ENCODE peak calls at places on chromosomes 16 and 17, in four cellular contexts. U is WTC11, S is HepG2, M is K562. T is an unnamed sample.

GRCh38 chr17:29089601-29090044 is 46.7 kb downstream of the PIPOX start:
- DNase-seq in U (no peak), S (no peak), M (no peak), T (no peak)

GRCh38 chr16:50665128-50665878 is 15.8 kb downstream of the SNX20 start:
- DNase-seq in U (peak), S (peak), M (peak), T (peak)

GRCh38 chr16:86517652-86518258 is 7.4 kb downstream of the FOXF1 start:
- DNase-seq in U (peak), S (peak), M (peak), T (peak)

GRCh38 chr16:74666010-74666421 is 661 bp downstream of the RFWD3 start:
- DNase-seq in U (no peak), S (no peak), M (no peak), T (no peak)

GRCh38 chr16:72739577-72739976 is 308.4 kb downstream of the ZFHX3 start:
- DNase-seq in U (no peak), S (peak), M (no peak), T (no peak)

GRCh38 chr17:76497979-76498885 is 3.0 kb downstream of the RHBDF2 start:
- DNase-seq in U (peak), S (peak), M (no peak), T (peak)

GRCh38 chr16:73068546-73069401 is 20.8 kb upstream of the ZFHX3 start:
- DNase-seq in U (no peak), S (peak), M (no peak), T (no peak)

GRCh38 chr17:68459030-68459376 is 1.7 kb upstream of the WIPI1 start:
- DNase-seq in U (no peak), S (no peak), M (no peak), T (no peak)

GRCh38 chr16:58201163-58201562 is 3.3 kb upstream of the CSNK2A2 start:
- DNase-seq in U (peak), S (no peak), M (no peak), T (no peak)

GRCh38 chr17:17555151-17555550 is 36.4 kb downstream of the PEMT start:
- DNase-seq in U (no peak), S (no peak), M (no peak), T (no peak)
- TF ChIP-seq HMGXB4 in U (no peak), S (no peak), M (no peak), T (no peak)

DNA sequence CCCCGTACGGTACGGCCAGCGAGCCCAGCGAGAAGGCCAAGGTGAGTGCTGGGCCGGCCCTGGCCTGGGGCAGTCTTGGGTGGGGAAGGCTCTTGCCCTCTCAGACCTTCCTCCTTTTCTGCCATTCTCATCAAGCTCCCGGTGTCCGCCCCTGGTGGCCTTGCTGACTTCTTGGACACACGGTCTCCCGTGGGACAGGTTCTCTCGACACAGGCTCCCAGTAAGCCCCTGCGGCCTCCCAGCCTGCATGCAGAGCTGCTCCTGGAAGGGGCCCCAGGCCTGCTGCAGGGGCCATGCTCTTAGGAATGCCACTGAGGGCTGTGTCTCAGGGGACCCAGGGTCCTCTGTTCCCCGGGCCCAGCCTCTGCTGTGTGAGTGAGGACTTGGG is 17.6 kb downstream of the PRSS27 start:
- DNase-seq in U (no peak), S (no peak), M (no peak), T (no peak)
- TF ChIP-seq HMGXB4 in U (no peak), S (no peak), M (no peak), T (no peak)

DNA sequence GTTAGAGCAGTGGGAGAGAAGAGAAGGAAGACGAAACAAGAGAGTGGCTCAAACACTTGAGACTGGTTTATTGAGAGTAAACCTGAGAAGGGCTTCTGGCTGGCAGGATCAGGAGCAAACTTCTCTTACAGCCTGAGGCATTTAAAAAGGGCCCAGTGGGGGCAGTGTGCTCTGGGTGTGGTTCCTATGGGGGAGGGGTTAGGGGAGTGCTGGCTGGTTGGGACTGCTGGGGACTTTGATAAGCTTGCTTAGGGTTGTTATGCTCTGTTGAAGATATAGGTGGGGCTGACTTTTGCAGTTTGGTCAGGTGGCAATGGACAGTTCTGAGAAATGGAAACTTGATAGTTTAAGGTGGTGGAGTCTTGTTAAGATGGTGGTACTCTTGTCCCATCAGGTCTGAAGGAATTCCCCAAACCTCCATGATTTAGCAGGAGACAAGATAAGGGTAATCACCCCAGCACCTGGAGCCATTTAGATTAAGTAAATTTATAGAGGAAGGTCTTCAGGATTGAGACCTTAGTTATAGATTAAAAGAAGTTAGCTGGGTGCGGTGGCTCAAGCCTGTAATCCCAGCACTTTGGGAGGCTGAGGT is 79.3 kb downstream of the EMP2 start:
- DNase-seq in U (no peak), S (peak), M (peak), T (no peak)
- TF ChIP-seq HMGXB4 in U (no peak), S (no peak), M (no peak), T (no peak)

DNA sequence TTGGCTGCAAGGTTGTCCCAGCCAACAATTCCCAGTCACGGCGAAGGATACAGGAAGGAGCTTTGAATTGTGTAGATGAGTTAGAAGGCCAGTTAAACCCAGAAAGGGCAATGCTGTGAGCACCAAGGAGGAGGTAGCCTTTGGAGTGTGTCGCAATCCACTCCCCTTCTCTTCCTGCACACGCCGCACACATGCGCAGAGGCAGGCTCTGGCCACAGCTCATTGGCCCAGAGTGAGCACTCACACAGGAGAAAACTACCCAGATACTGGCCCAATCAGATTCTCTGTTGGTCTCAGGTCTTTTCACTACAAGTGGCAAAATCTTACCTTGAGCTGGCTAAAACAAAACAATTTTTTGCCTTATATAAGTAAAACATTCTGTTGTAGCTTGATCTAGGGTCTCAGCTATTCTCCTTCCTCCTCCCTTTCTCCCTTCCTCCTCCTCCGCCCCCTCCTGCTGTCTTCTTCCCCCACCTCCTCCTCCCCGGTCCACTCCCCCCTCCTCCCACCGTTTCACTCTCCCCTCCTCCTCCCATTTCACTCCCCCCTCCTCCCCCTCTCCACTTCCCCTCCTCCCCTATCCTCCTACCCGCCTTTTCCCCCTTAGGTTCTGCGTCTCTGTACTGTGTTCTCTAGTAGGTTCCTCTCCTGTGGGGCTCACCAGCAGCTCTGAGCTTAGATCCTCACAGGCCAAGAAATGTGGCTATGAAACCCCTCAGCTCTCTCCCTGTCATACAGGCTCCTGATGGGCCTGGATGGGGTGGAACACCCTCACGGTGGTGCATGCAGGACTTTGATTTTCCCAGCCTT is 344.9 kb downstream of the CPPED1 start:
- DNase-seq in U (no peak), S (no peak), M (peak), T (no peak)
- TF ChIP-seq HMGXB4 in U (no peak), S (no peak), M (no peak), T (no peak)

GRCh38 chr16:27819356-27819755 is 244.2 kb downstream of the GSG1L start:
- DNase-seq in U (no peak), S (no peak), M (no peak), T (no peak)

GRCh38 chr16:27819881-27820610 is 243.5 kb downstream of the GSG1L start:
- DNase-seq in U (no peak), S (no peak), M (no peak), T (no peak)

GRCh38 chr16:27816561-27816960 is 247.0 kb downstream of the GSG1L start:
- DNase-seq in U (peak), S (no peak), M (no peak), T (no peak)

GRCh38 chr16:27817038-27817437 is 246.5 kb downstream of the GSG1L start:
- DNase-seq in U (no peak), S (no peak), M (no peak), T (no peak)

GRCh38 chr16:27818231-27818630 is 245.3 kb downstream of the GSG1L start:
- DNase-seq in U (no peak), S (no peak), M (no peak), T (no peak)
- TF ChIP-seq HMGXB4 in U (no peak), S (no peak), M (no peak), T (no peak)

GRCh38 chr17:57938061-57938502 is 17.1 kb downstream of the CUEDC1 start:
- DNase-seq in U (no peak), S (peak), M (no peak), T (no peak)
- TF ChIP-seq HMGXB4 in U (no peak), S (peak), M (no peak), T (no peak)

T was measured in A549.